ENCODE peak calls at places on chromosomes 13 and 19, in eight cellular contexts. One of them, this sample, is unnamed.

GRCh38 chr13:90545070-90545840 is 802.2 kb upstream of the MIR17HG start:
- DNase-seq in ascending aorta: no peak
- DNase-seq in naive thymus-derived CD4-positive, alpha-beta T cell: no peak
- DNase-seq in adrenal gland: peak; percentile 22
- DNase-seq in IMR-90: no peak
- DNase-seq in tibial artery: no peak
- DNase-seq in small intestine: peak; percentile 5
- DNase-seq in CD8-positive, alpha-beta T cell: no peak
- DNase-seq in this sample: no peak

GRCh38 chr13:72537782-72538181 is 189.6 kb downstream of the MZT1 start:
- DNase-seq in ascending aorta: no peak
- DNase-seq in naive thymus-derived CD4-positive, alpha-beta T cell: no peak
- DNase-seq in adrenal gland: no peak
- DNase-seq in IMR-90: no peak
- DNase-seq in tibial artery: no peak
- DNase-seq in small intestine: no peak
- DNase-seq in CD8-positive, alpha-beta T cell: no peak
- DNase-seq in this sample: no peak

GRCh38 chr19:6678690-6679109 is 8.7 kb upstream of the TNFSF14 start:
- DNase-seq in ascending aorta: no peak
- DNase-seq in naive thymus-derived CD4-positive, alpha-beta T cell: no peak
- DNase-seq in adrenal gland: no peak
- DNase-seq in IMR-90: no peak
- DNase-seq in tibial artery: no peak
- DNase-seq in small intestine: no peak
- DNase-seq in CD8-positive, alpha-beta T cell: no peak
- DNase-seq in this sample: no peak

GRCh38 chr19:55206664-55207500 is 2.4 kb downstream of the PTPRH start:
- DNase-seq in ascending aorta: peak; percentile 78
- DNase-seq in naive thymus-derived CD4-positive, alpha-beta T cell: no peak
- DNase-seq in adrenal gland: peak; percentile 96
- DNase-seq in IMR-90: peak; percentile 86
- DNase-seq in tibial artery: no peak
- DNase-seq in small intestine: peak; percentile 99
- DNase-seq in CD8-positive, alpha-beta T cell: no peak
- DNase-seq in this sample: peak; percentile 86

GRCh38 chr13:101841687-101842086 is 389.2 kb downstream of the ITGBL1 start:
- DNase-seq in ascending aorta: no peak
- DNase-seq in naive thymus-derived CD4-positive, alpha-beta T cell: no peak
- DNase-seq in adrenal gland: no peak
- DNase-seq in IMR-90: no peak
- DNase-seq in tibial artery: no peak
- DNase-seq in small intestine: no peak
- DNase-seq in CD8-positive, alpha-beta T cell: no peak
- DNase-seq in this sample: no peak

GRCh38 chr13:95020298-95020987 is 280.8 kb downstream of the ABCC4 start:
- DNase-seq in ascending aorta: no peak
- DNase-seq in naive thymus-derived CD4-positive, alpha-beta T cell: no peak
- DNase-seq in adrenal gland: no peak
- DNase-seq in IMR-90: no peak
- DNase-seq in tibial artery: no peak
- DNase-seq in small intestine: no peak
- DNase-seq in CD8-positive, alpha-beta T cell: no peak
- DNase-seq in this sample: no peak

GRCh38 chr13:66693656-66694055 is 536.5 kb downstream of the PCDH9 start:
- DNase-seq in ascending aorta: no peak
- DNase-seq in naive thymus-derived CD4-positive, alpha-beta T cell: no peak
- DNase-seq in adrenal gland: no peak
- DNase-seq in IMR-90: no peak
- DNase-seq in tibial artery: no peak
- DNase-seq in small intestine: no peak
- DNase-seq in CD8-positive, alpha-beta T cell: no peak
- DNase-seq in this sample: no peak

GRCh38 chr13:52850396-52851152 is 2.1 kb upstream of the PCDH8 start:
- DNase-seq in ascending aorta: peak; percentile 73
- DNase-seq in naive thymus-derived CD4-positive, alpha-beta T cell: peak; percentile 14
- DNase-seq in adrenal gland: peak; percentile 74
- DNase-seq in IMR-90: peak; percentile 7
- DNase-seq in tibial artery: peak; percentile 71
- DNase-seq in small intestine: peak; percentile 50
- DNase-seq in CD8-positive, alpha-beta T cell: no peak
- DNase-seq in this sample: no peak

GRCh38 chr19:53652476-53652875 is 20.7 kb downstream of the DPRX start:
- DNase-seq in ascending aorta: no peak
- DNase-seq in naive thymus-derived CD4-positive, alpha-beta T cell: no peak
- DNase-seq in adrenal gland: no peak
- DNase-seq in IMR-90: no peak
- DNase-seq in tibial artery: no peak
- DNase-seq in small intestine: no peak
- DNase-seq in CD8-positive, alpha-beta T cell: no peak
- DNase-seq in this sample: no peak

GRCh38 chr19:35736913-35737886 is 5.1 kb downstream of the IGFLR1 start:
- DNase-seq in ascending aorta: no peak
- DNase-seq in naive thymus-derived CD4-positive, alpha-beta T cell: no peak
- DNase-seq in adrenal gland: no peak
- DNase-seq in IMR-90: no peak
- DNase-seq in tibial artery: no peak
- DNase-seq in small intestine: no peak
- DNase-seq in CD8-positive, alpha-beta T cell: no peak
- DNase-seq in this sample: no peak

GRCh38 chr13:104759069-104759468 is 1692.9 kb upstream of the SLC10A2 start:
- DNase-seq in ascending aorta: no peak
- DNase-seq in naive thymus-derived CD4-positive, alpha-beta T cell: no peak
- DNase-seq in adrenal gland: no peak
- DNase-seq in IMR-90: no peak
- DNase-seq in tibial artery: no peak
- DNase-seq in small intestine: no peak
- DNase-seq in CD8-positive, alpha-beta T cell: no peak
- DNase-seq in this sample: no peak

GRCh38 chr19:16891696-16892382 is 3.0 kb downstream of the F2RL3 start:
- DNase-seq in ascending aorta: no peak
- DNase-seq in naive thymus-derived CD4-positive, alpha-beta T cell: no peak
- DNase-seq in adrenal gland: no peak
- DNase-seq in IMR-90: no peak
- DNase-seq in tibial artery: no peak
- DNase-seq in small intestine: no peak
- DNase-seq in CD8-positive, alpha-beta T cell: no peak
- DNase-seq in this sample: no peak

GRCh38 chr19:48991823-48992570 is 1.1 kb downstream of the GYS1 start:
- DNase-seq in ascending aorta: peak; percentile 89
- DNase-seq in naive thymus-derived CD4-positive, alpha-beta T cell: no peak
- DNase-seq in adrenal gland: peak; percentile 77
- DNase-seq in IMR-90: peak; percentile 83
- DNase-seq in tibial artery: peak; percentile 90
- DNase-seq in small intestine: peak; percentile 78
- DNase-seq in CD8-positive, alpha-beta T cell: no peak
- DNase-seq in this sample: no peak

GRCh38 chr19:46611791-46612190 is 10.7 kb downstream of the CALM3 start:
- DNase-seq in ascending aorta: no peak
- DNase-seq in naive thymus-derived CD4-positive, alpha-beta T cell: no peak
- DNase-seq in adrenal gland: no peak
- DNase-seq in IMR-90: no peak
- DNase-seq in tibial artery: peak; percentile 59
- DNase-seq in small intestine: no peak
- DNase-seq in CD8-positive, alpha-beta T cell: no peak
- DNase-seq in this sample: no peak

GRCh38 chr19:46615966-46616365 is 8.9 kb downstream of the PTGIR start:
- DNase-seq in ascending aorta: no peak
- DNase-seq in naive thymus-derived CD4-positive, alpha-beta T cell: no peak
- DNase-seq in adrenal gland: no peak
- DNase-seq in IMR-90: no peak
- DNase-seq in tibial artery: no peak
- DNase-seq in small intestine: peak; percentile 59
- DNase-seq in CD8-positive, alpha-beta T cell: no peak
- DNase-seq in this sample: no peak

GRCh38 chr19:46614114-46614701 is 10.7 kb downstream of the PTGIR start:
- DNase-seq in ascending aorta: peak; percentile 91
- DNase-seq in naive thymus-derived CD4-positive, alpha-beta T cell: peak; percentile 79
- DNase-seq in adrenal gland: peak; percentile 90
- DNase-seq in IMR-90: peak; percentile 75
- DNase-seq in tibial artery: peak; percentile 91
- DNase-seq in small intestine: peak; percentile 77
- DNase-seq in CD8-positive, alpha-beta T cell: peak; percentile 71
- DNase-seq in this sample: peak; percentile 89

GRCh38 chr19:46610851-46611770 is 10.0 kb downstream of the CALM3 start:
- DNase-seq in ascending aorta: peak; percentile 65
- DNase-seq in naive thymus-derived CD4-positive, alpha-beta T cell: peak; percentile 53
- DNase-seq in adrenal gland: peak; percentile 24
- DNase-seq in IMR-90: peak; percentile 36
- DNase-seq in tibial artery: peak; percentile 60
- DNase-seq in small intestine: no peak
- DNase-seq in CD8-positive, alpha-beta T cell: no peak
- DNase-seq in this sample: peak; percentile 65

GRCh38 chr19:46613525-46613924 is 11.4 kb downstream of the PTGIR start:
- DNase-seq in ascending aorta: no peak
- DNase-seq in naive thymus-derived CD4-positive, alpha-beta T cell: no peak
- DNase-seq in adrenal gland: no peak
- DNase-seq in IMR-90: no peak
- DNase-seq in tibial artery: peak; percentile 68
- DNase-seq in small intestine: no peak
- DNase-seq in CD8-positive, alpha-beta T cell: no peak
- DNase-seq in this sample: peak; percentile 57
- H3K36me3 ChIP-seq in ascending aorta: peaks cover 17% of the 10 kb centered on the region
- H3K36me3 ChIP-seq in naive thymus-derived CD4-positive, alpha-beta T cell: no peaks in the 10 kb centered on the region
- H3K36me3 ChIP-seq in adrenal gland: peaks cover 17% of the 10 kb centered on the region
- H3K36me3 ChIP-seq in IMR-90: peaks cover 24% of the 10 kb centered on the region
- H3K36me3 ChIP-seq in tibial artery: peaks cover 25% of the 10 kb centered on the region
- H3K36me3 ChIP-seq in small intestine: peaks cover 3% of the 10 kb centered on the region
- H3K36me3 ChIP-seq in CD8-positive, alpha-beta T cell: peaks cover 13% of the 10 kb centered on the region
- H3K36me3 ChIP-seq in this sample: peaks cover 24% of the 10 kb centered on the region

DNA sequence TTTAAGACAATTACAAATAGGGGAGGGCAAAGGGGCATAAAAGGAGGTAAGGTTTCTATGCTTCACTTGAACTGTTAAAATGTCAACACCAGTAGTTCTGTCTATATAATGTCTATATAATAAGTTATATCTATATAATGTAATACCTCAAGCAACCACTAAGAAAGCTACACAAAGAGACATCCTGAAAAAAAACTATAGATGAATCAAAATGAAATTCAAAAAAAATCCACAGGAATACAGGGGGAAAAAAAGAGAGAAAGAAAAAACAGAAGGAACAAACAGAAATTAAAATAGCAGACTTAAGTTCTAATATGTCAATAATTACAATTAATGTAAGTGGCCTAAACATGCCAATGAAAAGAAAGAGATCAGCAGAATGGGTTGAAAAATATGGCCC is 186.0 kb downstream of the KCTD15 start:
- DNase-seq in ascending aorta: no peak
- DNase-seq in naive thymus-derived CD4-positive, alpha-beta T cell: no peak
- DNase-seq in adrenal gland: no peak
- DNase-seq in IMR-90: no peak
- DNase-seq in tibial artery: no peak
- DNase-seq in small intestine: no peak
- DNase-seq in CD8-positive, alpha-beta T cell: no peak
- DNase-seq in this sample: no peak
- H3K4me3 ChIP-seq in ascending aorta: no peak overlapping the region
- H3K4me3 ChIP-seq in naive thymus-derived CD4-positive, alpha-beta T cell: no peak overlapping the region
- H3K4me3 ChIP-seq in adrenal gland: no peak overlapping the region
- H3K4me3 ChIP-seq in IMR-90: no peak overlapping the region
- H3K4me3 ChIP-seq in tibial artery: no peak overlapping the region
- H3K4me3 ChIP-seq in small intestine: no peak overlapping the region
- H3K4me3 ChIP-seq in CD8-positive, alpha-beta T cell: no peak overlapping the region
- H3K4me3 ChIP-seq in this sample: no peak overlapping the region

GRCh38 chr19:51695702-51696315 is 2.7 kb downstream of the SPACA6 start:
- DNase-seq in ascending aorta: no peak
- DNase-seq in naive thymus-derived CD4-positive, alpha-beta T cell: no peak
- DNase-seq in adrenal gland: no peak
- DNase-seq in IMR-90: no peak
- DNase-seq in tibial artery: no peak
- DNase-seq in small intestine: no peak
- DNase-seq in CD8-positive, alpha-beta T cell: no peak
- DNase-seq in this sample: peak; percentile 65

GRCh38 chr19:51695088-51695487 is 2.0 kb downstream of the SPACA6 start:
- DNase-seq in ascending aorta: no peak
- DNase-seq in naive thymus-derived CD4-positive, alpha-beta T cell: no peak
- DNase-seq in adrenal gland: no peak
- DNase-seq in IMR-90: no peak
- DNase-seq in tibial artery: no peak
- DNase-seq in small intestine: no peak
- DNase-seq in CD8-positive, alpha-beta T cell: no peak
- DNase-seq in this sample: peak; percentile 35

GRCh38 chr19:51693819-51694218 is 689 bp downstream of the SPACA6 start:
- DNase-seq in ascending aorta: no peak
- DNase-seq in naive thymus-derived CD4-positive, alpha-beta T cell: no peak
- DNase-seq in adrenal gland: no peak
- DNase-seq in IMR-90: no peak
- DNase-seq in tibial artery: no peak
- DNase-seq in small intestine: no peak
- DNase-seq in CD8-positive, alpha-beta T cell: no peak
- DNase-seq in this sample: no peak

GRCh38 chr19:51693246-51693645 is at the start of gene SPACA6:
- DNase-seq in ascending aorta: no peak
- DNase-seq in naive thymus-derived CD4-positive, alpha-beta T cell: no peak
- DNase-seq in adrenal gland: peak; percentile 52
- DNase-seq in IMR-90: no peak
- DNase-seq in tibial artery: no peak
- DNase-seq in small intestine: no peak
- DNase-seq in CD8-positive, alpha-beta T cell: no peak
- DNase-seq in this sample: no peak

DNA sequence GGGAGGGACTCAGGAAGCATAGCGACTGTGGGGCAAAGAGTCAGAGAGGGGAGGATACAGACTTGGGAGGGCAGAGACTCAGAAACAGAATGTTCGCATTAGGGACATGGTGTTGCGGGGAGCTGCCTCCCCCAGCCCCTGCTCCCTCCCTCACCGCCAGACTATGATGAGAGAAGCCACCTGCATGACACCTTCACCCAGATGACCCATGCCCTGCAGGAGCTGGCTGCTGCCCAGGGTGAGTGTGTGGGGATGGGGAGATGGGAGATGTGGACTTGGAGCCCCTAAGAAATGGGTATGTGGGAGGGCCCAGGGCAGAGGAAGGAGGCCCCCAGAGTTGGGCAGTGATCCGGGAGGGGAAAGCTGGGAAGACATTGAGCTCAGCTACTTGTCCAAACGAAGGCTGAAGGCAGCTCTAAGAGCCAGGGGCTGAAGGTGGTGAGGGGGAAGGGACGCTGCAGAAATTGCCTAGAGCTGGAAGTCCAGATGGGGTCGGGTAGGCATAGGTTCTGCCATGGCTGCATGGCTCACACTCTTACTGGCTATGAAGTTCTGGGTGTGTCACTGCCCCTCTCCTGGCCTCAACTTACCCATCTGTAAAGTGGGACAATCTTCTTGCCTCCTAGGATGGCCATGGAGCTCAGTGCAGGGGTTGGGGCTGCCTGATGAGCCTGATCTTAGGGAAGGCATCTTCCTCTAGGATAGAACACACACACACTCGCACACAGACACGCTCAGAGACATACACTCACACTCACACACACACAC is 1.4 kb downstream of the SPACA6 start:
- DNase-seq in ascending aorta: no peak
- DNase-seq in naive thymus-derived CD4-positive, alpha-beta T cell: no peak
- DNase-seq in adrenal gland: no peak
- DNase-seq in IMR-90: no peak
- DNase-seq in tibial artery: no peak
- DNase-seq in small intestine: no peak
- DNase-seq in CD8-positive, alpha-beta T cell: no peak
- DNase-seq in this sample: no peak
- H3K36me3 ChIP-seq in ascending aorta: peaks cover 28% of the 10 kb centered on the region
- H3K36me3 ChIP-seq in naive thymus-derived CD4-positive, alpha-beta T cell: no peaks in the 10 kb centered on the region
- H3K36me3 ChIP-seq in adrenal gland: peaks cover 54% of the 10 kb centered on the region
- H3K36me3 ChIP-seq in IMR-90: peaks cover 63% of the 10 kb centered on the region
- H3K36me3 ChIP-seq in tibial artery: peaks cover 53% of the 10 kb centered on the region
- H3K36me3 ChIP-seq in small intestine: no peaks in the 10 kb centered on the region
- H3K36me3 ChIP-seq in CD8-positive, alpha-beta T cell: no peaks in the 10 kb centered on the region
- H3K36me3 ChIP-seq in this sample: peaks cover 41% of the 10 kb centered on the region

GRCh38 chr13:98976941-98977340 is 923 bp downstream of the DOCK9 start:
- DNase-seq in ascending aorta: no peak
- DNase-seq in naive thymus-derived CD4-positive, alpha-beta T cell: no peak
- DNase-seq in adrenal gland: no peak
- DNase-seq in IMR-90: peak; percentile 12
- DNase-seq in tibial artery: no peak
- DNase-seq in small intestine: no peak
- DNase-seq in CD8-positive, alpha-beta T cell: no peak
- DNase-seq in this sample: no peak
- H3K4me3 ChIP-seq in ascending aorta: no peak overlapping the region
- H3K4me3 ChIP-seq in naive thymus-derived CD4-positive, alpha-beta T cell: no peak overlapping the region
- H3K4me3 ChIP-seq in adrenal gland: no peak overlapping the region
- H3K4me3 ChIP-seq in IMR-90: no peak overlapping the region
- H3K4me3 ChIP-seq in tibial artery: peak overlapping the region; percentile 46
- H3K4me3 ChIP-seq in small intestine: no peak overlapping the region
- H3K4me3 ChIP-seq in CD8-positive, alpha-beta T cell: no peak overlapping the region
- H3K4me3 ChIP-seq in this sample: peak overlapping the region; percentile 49